ENCODE peak calls at places on chromosome X, in five cellular contexts. One of them, this sample, is unnamed.

GRCh38 chrX:47595701-47596655 is 13.7 kb downstream of the TIMP1 start:
- DNase-seq in MCF 10A: peak; percentile 70
- DNase-seq in ovary: no peak
- DNase-seq in cardiac muscle cell: peak; percentile 93
- DNase-seq in tibial artery: no peak
- DNase-seq in this sample: no peak

GRCh38 chrX:10310502-10310901 is 153.7 kb downstream of the CLCN4 start:
- DNase-seq in cardiac muscle cell: no peak
- DNase-seq in tibial artery: no peak
- DNase-seq in ovary: no peak
- DNase-seq in MCF 10A: no peak
- DNase-seq in this sample: no peak

GRCh38 chrX:114717921-114718320 is 134.0 kb downstream of the HTR2C start:
- DNase-seq in MCF 10A: no peak
- DNase-seq in tibial artery: no peak
- DNase-seq in ovary: no peak
- DNase-seq in cardiac muscle cell: no peak
- DNase-seq in this sample: no peak

GRCh38 chrX:141278306-141278705 is 36.0 kb upstream of the SPANXC start:
- DNase-seq in MCF 10A: peak; percentile 66
- DNase-seq in tibial artery: no peak
- DNase-seq in ovary: no peak
- DNase-seq in cardiac muscle cell: peak; percentile 45
- DNase-seq in this sample: peak; percentile 13

GRCh38 chrX:11437642-11438379 is 144.6 kb downstream of the AMELX start:
- DNase-seq in ovary: no peak
- DNase-seq in cardiac muscle cell: peak; percentile 80
- DNase-seq in tibial artery: peak; percentile 74
- DNase-seq in MCF 10A: no peak
- DNase-seq in this sample: no peak

GRCh38 chrX:71493111-71493613 is 39.7 kb upstream of the OGT start:
- DNase-seq in ovary: peak; percentile 26
- DNase-seq in cardiac muscle cell: peak; percentile 51
- DNase-seq in tibial artery: no peak
- DNase-seq in MCF 10A: peak; percentile 12
- DNase-seq in this sample: no peak

GRCh38 chrX:88135735-88136134 is 611.3 kb upstream of the CPXCR1 start:
- DNase-seq in ovary: no peak
- DNase-seq in MCF 10A: peak; percentile 13
- DNase-seq in cardiac muscle cell: peak; percentile 0
- DNase-seq in tibial artery: no peak
- DNase-seq in this sample: no peak

GRCh38 chrX:23292979-23293651 is 41.5 kb upstream of the PTCHD1 start:
- DNase-seq in MCF 10A: peak; percentile 5
- DNase-seq in ovary: no peak
- DNase-seq in cardiac muscle cell: no peak
- DNase-seq in tibial artery: peak; percentile 59
- DNase-seq in this sample: no peak

GRCh38 chrX:6151971-6152370 is 76.7 kb downstream of the NLGN4X start:
- DNase-seq in tibial artery: no peak
- DNase-seq in cardiac muscle cell: no peak
- DNase-seq in ovary: no peak
- DNase-seq in MCF 10A: no peak
- DNase-seq in this sample: no peak

GRCh38 chrX:110156167-110156754 is 153.3 kb downstream of the TMEM164 start:
- DNase-seq in cardiac muscle cell: no peak
- DNase-seq in tibial artery: no peak
- DNase-seq in ovary: no peak
- DNase-seq in MCF 10A: peak; percentile 29
- DNase-seq in this sample: no peak

GRCh38 chrX:85084770-85085393 is 81.2 kb downstream of the APOOL start:
- DNase-seq in MCF 10A: peak; percentile 44
- DNase-seq in tibial artery: no peak
- DNase-seq in ovary: no peak
- DNase-seq in cardiac muscle cell: peak; percentile 40
- DNase-seq in this sample: no peak

GRCh38 chrX:133350751-133351150 is 64.5 kb downstream of the GPC4 start:
- DNase-seq in cardiac muscle cell: peak; percentile 40
- DNase-seq in tibial artery: peak; percentile 65
- DNase-seq in ovary: peak; percentile 69
- DNase-seq in MCF 10A: peak; percentile 78
- DNase-seq in this sample: no peak

GRCh38 chrX:74015379-74016019 is 288.5 kb upstream of the ZCCHC13 start:
- DNase-seq in tibial artery: no peak
- DNase-seq in MCF 10A: peak; percentile 86
- DNase-seq in ovary: peak; percentile 48
- DNase-seq in cardiac muscle cell: peak; percentile 80
- DNase-seq in this sample: peak; percentile 32

GRCh38 chrX:152635941-152636340 is 1.8 kb upstream of the GABRQ start:
- DNase-seq in tibial artery: no peak
- DNase-seq in MCF 10A: peak; percentile 66
- DNase-seq in ovary: no peak
- DNase-seq in cardiac muscle cell: peak; percentile 73
- DNase-seq in this sample: peak; percentile 52

GRCh38 chrX:69968956-69969355 is 80.8 kb downstream of the AWAT2 start:
- DNase-seq in MCF 10A: peak; percentile 22
- DNase-seq in ovary: peak; percentile 19
- DNase-seq in cardiac muscle cell: peak; percentile 29
- DNase-seq in tibial artery: no peak
- DNase-seq in this sample: no peak

GRCh38 chrX:73127700-73128241 is 48.5 kb upstream of the PABPC1L2A start:
- DNase-seq in tibial artery: no peak
- DNase-seq in cardiac muscle cell: no peak
- DNase-seq in ovary: no peak
- DNase-seq in MCF 10A: no peak
- DNase-seq in this sample: peak; percentile 22

GRCh38 chrX:33188286-33188685 is 23.1 kb downstream of the DMD start:
- DNase-seq in tibial artery: no peak
- DNase-seq in cardiac muscle cell: no peak
- DNase-seq in MCF 10A: no peak
- DNase-seq in ovary: no peak
- DNase-seq in this sample: no peak

GRCh38 chrX:84724576-84724975 is 222.3 kb upstream of the HDX start:
- DNase-seq in cardiac muscle cell: no peak
- DNase-seq in ovary: no peak
- DNase-seq in MCF 10A: no peak
- DNase-seq in tibial artery: no peak
- DNase-seq in this sample: no peak

DNA sequence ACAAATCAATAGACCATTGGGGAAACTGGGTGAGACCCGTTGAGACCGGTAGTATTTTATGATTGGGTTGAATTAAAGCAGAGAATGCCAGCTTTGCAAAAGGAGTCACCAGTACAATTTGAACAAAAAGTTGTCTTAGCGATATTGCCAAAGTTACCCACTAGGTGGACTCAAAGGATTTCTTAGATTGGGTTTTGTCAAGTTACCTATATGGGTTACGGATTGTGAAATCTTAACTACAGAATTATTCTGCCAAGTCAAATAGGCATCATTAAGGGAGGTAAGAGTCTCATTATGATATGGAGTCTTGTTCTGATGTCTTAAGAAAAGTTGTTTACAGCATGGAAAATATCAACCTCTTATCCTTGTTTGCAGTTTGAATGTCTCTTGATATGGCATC is 15.0 kb upstream of the CT47A1 start:
- DNase-seq in cardiac muscle cell: peak; percentile 59
- DNase-seq in tibial artery: no peak
- DNase-seq in MCF 10A: peak; percentile 71
- DNase-seq in ovary: no peak
- DNase-seq in this sample: no peak
- TF ChIP-seq CTCF in cardiac muscle cell: peak; percentile 36
- TF ChIP-seq CTCF in tibial artery: no peak
- TF ChIP-seq CTCF in MCF 10A: peak; percentile 42
- TF ChIP-seq CTCF in ovary: no peak
- TF ChIP-seq CTCF in this sample: peak; percentile 20

GRCh38 chrX:52217494-52218160 is 32.9 kb downstream of the MAGED4 start:
- DNase-seq in cardiac muscle cell: no peak
- DNase-seq in ovary: no peak
- DNase-seq in tibial artery: no peak
- DNase-seq in MCF 10A: no peak
- DNase-seq in this sample: peak; percentile 17
- TF ChIP-seq CTCF in cardiac muscle cell: no peak
- TF ChIP-seq CTCF in ovary: no peak
- TF ChIP-seq CTCF in tibial artery: no peak
- TF ChIP-seq CTCF in MCF 10A: no peak
- TF ChIP-seq CTCF in this sample: no peak

GRCh38 chrX:15298201-15298600 is 17.2 kb downstream of the ASB11 start:
- DNase-seq in ovary: no peak
- DNase-seq in cardiac muscle cell: peak; percentile 38
- DNase-seq in MCF 10A: no peak
- DNase-seq in tibial artery: no peak
- DNase-seq in this sample: no peak

GRCh38 chrX:15301924-15302323 is 13.5 kb downstream of the ASB11 start:
- DNase-seq in cardiac muscle cell: peak; percentile 36
- DNase-seq in ovary: no peak
- DNase-seq in MCF 10A: peak; percentile 50
- DNase-seq in tibial artery: peak; percentile 70
- DNase-seq in this sample: no peak

GRCh38 chrX:15298780-15299179 is 16.7 kb downstream of the ASB11 start:
- DNase-seq in MCF 10A: no peak
- DNase-seq in tibial artery: no peak
- DNase-seq in ovary: no peak
- DNase-seq in cardiac muscle cell: no peak
- DNase-seq in this sample: no peak

GRCh38 chrX:15299945-15300851 is 15.2 kb downstream of the ASB11 start:
- DNase-seq in tibial artery: no peak
- DNase-seq in MCF 10A: peak; percentile 33
- DNase-seq in ovary: no peak
- DNase-seq in cardiac muscle cell: peak; percentile 38
- DNase-seq in this sample: no peak
- TF ChIP-seq CTCF in tibial artery: peak; percentile 37
- TF ChIP-seq CTCF in MCF 10A: peak; percentile 38
- TF ChIP-seq CTCF in ovary: no peak
- TF ChIP-seq CTCF in cardiac muscle cell: peak; percentile 37
- TF ChIP-seq CTCF in this sample: peak; percentile 51

GRCh38 chrX:12770440-12770839 is 20.8 kb upstream of the PRPS2 start:
- DNase-seq in ovary: no peak
- DNase-seq in cardiac muscle cell: peak; percentile 41
- DNase-seq in tibial artery: no peak
- DNase-seq in MCF 10A: peak; percentile 42
- DNase-seq in this sample: no peak
- TF ChIP-seq CTCF in ovary: peak; percentile 16
- TF ChIP-seq CTCF in cardiac muscle cell: peak; percentile 43
- TF ChIP-seq CTCF in tibial artery: no peak
- TF ChIP-seq CTCF in MCF 10A: peak; percentile 58
- TF ChIP-seq CTCF in this sample: peak; percentile 56

DNA sequence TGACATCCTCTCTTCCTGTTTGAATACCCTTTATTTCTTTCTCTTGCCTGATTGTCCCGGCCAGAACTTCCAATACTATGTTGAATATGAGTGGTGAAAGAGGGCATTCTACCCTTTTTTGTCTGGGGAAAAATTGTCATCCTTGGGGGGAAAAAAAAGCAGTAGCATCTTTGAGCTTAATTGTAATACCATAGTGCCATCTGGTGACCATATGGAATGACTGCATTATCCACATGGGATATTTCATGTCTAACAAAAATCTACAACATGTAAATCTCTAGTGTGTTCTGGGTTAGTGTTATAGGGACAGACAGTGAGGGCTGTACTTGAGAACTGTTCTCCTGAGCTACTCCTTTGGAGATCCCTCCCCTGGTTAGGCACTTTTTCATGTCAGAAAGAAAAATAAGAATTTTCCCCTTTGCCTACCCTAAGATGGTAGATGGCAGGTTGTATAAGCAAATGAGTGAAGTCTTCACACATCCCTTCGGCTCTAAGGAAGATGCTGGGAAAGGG is 26.0 kb downstream of the CAPN6 start:
- DNase-seq in MCF 10A: peak; percentile 31
- DNase-seq in cardiac muscle cell: peak; percentile 6
- DNase-seq in ovary: no peak
- DNase-seq in tibial artery: no peak
- DNase-seq in this sample: no peak
- TF ChIP-seq CTCF in MCF 10A: peak; percentile 66
- TF ChIP-seq CTCF in cardiac muscle cell: peak; percentile 30
- TF ChIP-seq CTCF in ovary: peak; percentile 37
- TF ChIP-seq CTCF in tibial artery: peak; percentile 49
- TF ChIP-seq CTCF in this sample: no peak

GRCh38 chrX:149910178-149910695 is 19.1 kb upstream of the HSFX4 start:
- DNase-seq in ovary: no peak
- DNase-seq in cardiac muscle cell: no peak
- DNase-seq in tibial artery: no peak
- DNase-seq in MCF 10A: no peak
- DNase-seq in this sample: no peak
- TF ChIP-seq CTCF in ovary: no peak
- TF ChIP-seq CTCF in cardiac muscle cell: no peak
- TF ChIP-seq CTCF in tibial artery: no peak
- TF ChIP-seq CTCF in MCF 10A: no peak
- TF ChIP-seq CTCF in this sample: no peak

DNA sequence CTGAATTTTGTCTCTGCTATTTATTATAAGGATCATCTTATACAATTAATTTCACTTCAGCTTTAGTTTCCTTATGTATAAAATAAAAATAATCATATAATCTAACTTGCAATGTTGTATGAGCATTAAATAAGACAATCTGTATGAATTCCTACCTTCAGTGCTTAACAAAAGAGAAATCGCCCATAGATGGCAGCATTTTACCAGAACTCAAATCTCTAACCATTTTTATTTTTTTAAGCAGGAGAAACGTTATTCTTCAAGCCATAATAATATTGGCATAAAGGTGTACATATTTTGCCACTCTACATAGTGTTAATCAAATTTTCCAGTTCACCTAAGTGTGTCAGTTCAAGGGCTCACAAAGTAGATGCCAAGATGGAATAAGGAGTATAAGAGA is 78.8 kb downstream of the TMEM47 start:
- DNase-seq in tibial artery: no peak
- DNase-seq in MCF 10A: peak; percentile 51
- DNase-seq in cardiac muscle cell: peak; percentile 63
- DNase-seq in ovary: no peak
- DNase-seq in this sample: no peak
- TF ChIP-seq CTCF in tibial artery: peak; percentile 34
- TF ChIP-seq CTCF in MCF 10A: peak; percentile 46
- TF ChIP-seq CTCF in cardiac muscle cell: peak; percentile 29
- TF ChIP-seq CTCF in ovary: no peak
- TF ChIP-seq CTCF in this sample: peak; percentile 18

GRCh38 chrX:44997888-44998287 is 124.9 kb downstream of the KDM6A start:
- DNase-seq in cardiac muscle cell: no peak
- DNase-seq in ovary: no peak
- DNase-seq in tibial artery: no peak
- DNase-seq in MCF 10A: no peak
- DNase-seq in this sample: no peak
- TF ChIP-seq CTCF in cardiac muscle cell: no peak
- TF ChIP-seq CTCF in ovary: no peak
- TF ChIP-seq CTCF in tibial artery: no peak
- TF ChIP-seq CTCF in MCF 10A: no peak
- TF ChIP-seq CTCF in this sample: no peak